ENCODE peak calls at places on chromosome 7, in four cellular contexts. H is CD8-positive, alpha-beta memory T cell; U is prostate gland; R is CD4-positive, alpha-beta T cell. Z is an unnamed sample.

GRCh38 chr7:137343483-137343841 is at the start of gene PTN:
- DNase-seq in U (peak; percentile 14), R (no peak), H (no peak), Z (no peak)

GRCh38 chr7:116588641-116589594 is 64.1 kb downstream of the CAV1 start:
- DNase-seq in R (no peak), H (peak; percentile 28), U (peak; percentile 33), Z (no peak)

GRCh38 chr7:37719077-37719476 is 35.5 kb downstream of the GPR141 start:
- DNase-seq in U (no peak), R (no peak), H (no peak), Z (no peak)

GRCh38 chr7:75916259-75916658 is 1.3 kb downstream of the POR start:
- DNase-seq in H (no peak), U (no peak), R (no peak), Z (no peak)

GRCh38 chr7:65216469-65216868 is 157.2 kb upstream of the ZNF92 start:
- DNase-seq in R (peak; percentile 38), U (peak; percentile 74), H (peak; percentile 51), Z (peak; percentile 79)

GRCh38 chr7:140005754-140006503 is 56.8 kb downstream of the PARP12 start:
- DNase-seq in R (no peak), H (no peak), U (no peak), Z (no peak)

GRCh38 chr7:48636391-48637015 is 287.8 kb upstream of the CDC14C start:
- DNase-seq in R (no peak), U (no peak), H (no peak), Z (no peak)

GRCh38 chr7:22255342-22255741 is 101.6 kb downstream of the RAPGEF5 start:
- DNase-seq in R (no peak), H (no peak), U (no peak), Z (no peak)

GRCh38 chr7:25789701-25790240 is 362.2 kb upstream of the NFE2L3 start:
- DNase-seq in U (no peak), H (no peak), R (no peak), Z (no peak)

GRCh38 chr7:2939193-2939885 is 95.2 kb upstream of the GNA12 start:
- DNase-seq in H (no peak), U (no peak), R (no peak), Z (no peak)

GRCh38 chr7:36034020-36034419 is 119.0 kb upstream of the EEPD1 start:
- DNase-seq in R (no peak), H (no peak), U (no peak), Z (no peak)

GRCh38 chr7:11193131-11193867 is 219.6 kb downstream of the PHF14 start:
- DNase-seq in U (peak; percentile 27), H (no peak), R (no peak), Z (peak; percentile 54)

GRCh38 chr7:82164813-82165212 is 278.8 kb downstream of the CACNA2D1 start:
- DNase-seq in R (no peak), U (no peak), H (no peak), Z (no peak)

GRCh38 chr7:55066479-55066878 is 47.7 kb downstream of the EGFR start:
- DNase-seq in H (no peak), R (no peak), U (no peak), Z (no peak)

GRCh38 chr7:101935521-101936141 is 118.2 kb downstream of the CUX1 start:
- DNase-seq in R (no peak), H (no peak), U (no peak), Z (peak; percentile 72)

GRCh38 chr7:4842302-4843064 is 19.3 kb downstream of the PAPOLB start:
- DNase-seq in R (no peak), H (no peak), U (no peak), Z (no peak)

GRCh38 chr7:18414885-18415284 is 80.7 kb upstream of the HDAC9 start:
- DNase-seq in H (no peak), U (no peak), R (no peak), Z (no peak)

GRCh38 chr7:132480534-132480933 is 95.7 kb downstream of the PLXNA4 start:
- DNase-seq in H (no peak), U (no peak), R (no peak), Z (no peak)

GRCh38 chr7:93402944-93403343 is 170.8 kb downstream of the VPS50 start:
- DNase-seq in R (no peak), H (no peak), U (no peak), Z (no peak)

GRCh38 chr7:12731214-12731656 is 43.8 kb downstream of the ARL4A start:
- DNase-seq in H (no peak), U (no peak), R (peak; percentile 5), Z (no peak)

DNA sequence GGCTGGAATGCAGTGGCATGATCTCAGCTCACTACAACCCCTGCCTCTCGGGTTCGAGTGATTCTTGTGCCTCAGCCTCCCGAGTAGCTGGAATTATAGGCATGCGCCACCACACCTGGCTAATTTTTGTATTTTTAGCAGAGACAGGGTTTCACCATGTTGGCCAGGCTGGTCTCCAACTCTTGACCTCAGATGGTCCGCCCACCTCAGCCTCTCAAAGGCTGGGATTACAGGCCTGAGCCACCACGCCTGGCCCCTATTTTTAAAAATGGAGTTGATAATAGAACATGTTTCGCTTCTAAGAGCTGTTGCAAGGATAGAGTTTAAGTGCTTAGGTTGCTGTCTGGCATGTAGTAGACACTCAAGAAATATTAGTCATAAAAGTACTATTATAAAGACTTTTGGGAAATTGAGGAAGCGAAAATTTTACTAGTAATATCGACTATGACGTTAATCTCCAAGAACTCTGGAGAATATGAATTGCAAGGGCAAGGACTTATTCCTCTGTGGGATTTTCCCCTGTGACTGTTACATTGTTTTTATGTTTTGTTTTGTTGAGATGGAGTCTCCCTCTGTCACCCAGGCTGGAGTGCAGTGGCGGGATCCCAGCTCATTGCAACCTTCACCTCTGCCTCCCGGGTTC is 7.9 kb downstream of the GTF2I start:
- DNase-seq in H (no peak), U (no peak), R (no peak), Z (no peak)
- H3K27ac ChIP-seq in H (no peak overlapping the region), U (no peak overlapping the region), R (no peak overlapping the region), Z (peak overlapping the region; percentile 100)

GRCh38 chr7:154709840-154710520 is 292.9 kb downstream of the PAXIP1 start:
- DNase-seq in R (no peak), H (no peak), U (no peak), Z (no peak)
- H3K27ac ChIP-seq in R (no peak overlapping the region), H (no peak overlapping the region), U (no peak overlapping the region), Z (no peak overlapping the region)

DNA sequence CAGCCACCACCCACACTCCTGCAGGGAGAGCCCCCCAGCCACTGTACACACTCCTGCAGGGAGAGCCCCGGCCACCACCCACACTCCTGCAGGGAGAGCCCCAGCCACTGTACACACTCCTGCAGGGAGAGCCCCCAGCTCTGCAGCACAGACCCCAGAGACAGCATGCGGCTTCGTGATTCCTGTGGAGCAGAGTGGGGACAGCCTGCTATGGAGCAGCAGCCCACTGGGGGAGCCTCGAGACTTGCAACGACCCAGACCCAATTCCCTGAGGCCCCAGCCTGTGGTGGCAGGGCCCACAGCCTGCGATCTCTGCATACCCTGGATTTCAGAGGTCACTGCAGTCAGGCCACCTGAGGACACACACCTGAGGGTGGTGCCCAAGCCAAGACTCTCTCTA is 523.1 kb downstream of the DNAJB6 start:
- DNase-seq in R (no peak), U (no peak), H (no peak), Z (no peak)
- H3K27ac ChIP-seq in R (no peak overlapping the region), U (no peak overlapping the region), H (no peak overlapping the region), Z (no peak overlapping the region)

GRCh38 chr7:73532224-73532623 is 10.1 kb upstream of the BAZ1B start:
- DNase-seq in H (no peak), U (no peak), R (no peak), Z (no peak)

GRCh38 chr7:73530800-73531199 is 8.7 kb upstream of the BAZ1B start:
- DNase-seq in R (no peak), U (no peak), H (no peak), Z (no peak)

GRCh38 chr7:73537051-73537450 is 15.0 kb upstream of the BAZ1B start:
- DNase-seq in U (no peak), R (no peak), H (no peak), Z (no peak)

GRCh38 chr7:73536479-73536878 is 14.4 kb upstream of the BAZ1B start:
- DNase-seq in R (no peak), H (no peak), U (no peak), Z (no peak)

DNA sequence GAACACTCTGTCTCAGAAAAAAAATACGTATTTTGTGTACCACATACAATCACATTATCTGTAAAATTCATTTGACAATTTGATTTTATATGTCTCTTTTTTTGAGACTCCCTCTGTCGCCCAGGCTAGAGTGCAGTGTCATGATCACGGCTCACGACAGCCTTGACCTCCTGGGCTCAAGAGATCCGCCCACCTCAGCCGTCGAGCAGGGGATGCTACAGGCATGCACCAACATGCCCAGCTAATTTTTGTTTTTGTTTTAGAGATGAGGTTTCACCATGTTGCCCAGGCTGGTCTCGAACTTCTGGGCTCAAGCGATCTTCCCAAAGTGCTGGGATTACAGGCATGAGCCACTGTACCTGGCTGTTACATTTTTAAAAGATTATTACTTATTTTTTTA is 11.6 kb upstream of the BAZ1B start:
- DNase-seq in R (no peak), U (no peak), H (no peak), Z (no peak)
- H3K27ac ChIP-seq in R (no peak overlapping the region), U (no peak overlapping the region), H (no peak overlapping the region), Z (no peak overlapping the region)

GRCh38 chr7:133486-133885 is 58.9 kb upstream of the FAM20C start:
- DNase-seq in R (no peak), U (no peak), H (no peak), Z (no peak)

GRCh38 chr7:131111-132094 is 61.0 kb upstream of the FAM20C start:
- DNase-seq in R (no peak), U (no peak), H (no peak), Z (no peak)

GRCh38 chr7:132899-133298 is 59.5 kb upstream of the FAM20C start:
- DNase-seq in U (no peak), R (no peak), H (no peak), Z (no peak)

GRCh38 chr7:130222-130572 is 62.2 kb upstream of the FAM20C start:
- DNase-seq in U (no peak), H (no peak), R (no peak), Z (no peak)

GRCh38 chr7:132095-132482 is 60.3 kb upstream of the FAM20C start:
- DNase-seq in R (no peak), U (no peak), H (no peak), Z (no peak)
- H3K27ac ChIP-seq in R (no peak overlapping the region), U (no peak overlapping the region), H (no peak overlapping the region), Z (no peak overlapping the region)

DNA sequence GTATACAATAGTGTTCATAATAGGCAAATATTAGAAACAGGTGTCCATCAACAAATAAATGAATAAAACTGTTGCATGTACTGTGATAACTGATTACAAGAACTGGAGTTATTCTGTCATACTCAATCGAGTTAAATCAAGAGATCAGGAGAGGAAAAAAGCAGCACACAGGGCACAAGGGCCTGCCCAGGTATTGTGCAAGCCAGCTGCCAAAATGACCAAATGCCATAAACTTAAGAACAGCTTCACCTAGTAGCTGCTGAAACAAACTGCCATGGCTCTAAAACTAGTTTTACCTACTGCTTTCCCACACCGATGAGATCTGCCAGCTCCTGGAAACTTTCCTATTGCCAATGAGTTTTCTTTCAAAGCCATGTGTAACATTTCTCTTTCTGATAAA is 12.2 kb downstream of the GSAP start:
- DNase-seq in R (no peak), U (no peak), H (no peak), Z (no peak)
- H3K27ac ChIP-seq in R (no peak overlapping the region), U (no peak overlapping the region), H (no peak overlapping the region), Z (no peak overlapping the region)